ENCODE peak calls at places on chromosomes 13 and 19, in eight cellular contexts. E is PC-3, L is GM23248, Q is OCI-LY7, S is neural progenitor cell, J is HCT116, I is SK-N-SH, F is MM.1S. V is an unnamed sample.

GRCh38 chr19:46998445-46999142 is 21.0 kb upstream of the NPAS1 start:
- DNase-seq in I (no peak), Q (no peak), J (no peak), F (no peak), S (no peak), L (no peak), E (no peak), V (no peak)

GRCh38 chr19:38869836-38870607 is 8.1 kb downstream of the RINL start:
- DNase-seq in Q (peak), J (no peak), S (peak), I (peak), F (peak), L (peak), E (no peak), V (peak)

GRCh38 chr19:30877591-30878230 is 471.5 kb downstream of the TSHZ3 start:
- DNase-seq in S (no peak), J (no peak), F (no peak), I (no peak), E (no peak), Q (no peak), L (no peak), V (no peak)

GRCh38 chr13:50891206-50891605 is 18.4 kb upstream of the RNASEH2B start:
- DNase-seq in S (no peak), E (no peak), I (no peak), F (peak), L (no peak), Q (peak), J (no peak), V (no peak)

GRCh38 chr19:55117063-55117635 is 288 bp downstream of the PPP1R12C start:
- DNase-seq in S (no peak), Q (peak), E (no peak), I (no peak), L (peak), J (no peak), F (no peak), V (no peak)

GRCh38 chr19:3423183-3423829 is 56.9 kb downstream of the NFIC start:
- DNase-seq in Q (no peak), S (no peak), E (no peak), F (no peak), I (peak), J (no peak), L (peak), V (no peak)

GRCh38 chr13:51584731-51585191 is 499 bp downstream of the WDFY2 start:
- DNase-seq in E (peak), S (peak), F (peak), I (peak), Q (peak), J (peak), L (peak), V (peak)

GRCh38 chr13:94335786-94336357 is 143.6 kb downstream of the DCT start:
- DNase-seq in E (peak), I (no peak), J (no peak), L (no peak), Q (no peak), S (no peak), F (no peak), V (no peak)

GRCh38 chr13:36789061-36789460 is 30.0 kb upstream of the RFXAP start:
- DNase-seq in I (no peak), Q (no peak), S (no peak), E (peak), L (peak), J (no peak), F (no peak), V (no peak)

GRCh38 chr13:50387124-50387581 is 371.9 kb downstream of the KCNRG start:
- DNase-seq in I (peak), J (no peak), L (peak), E (peak), F (peak), S (peak), Q (peak), V (peak)

GRCh38 chr13:46686171-46686570 is 110.8 kb downstream of the ESD start:
- DNase-seq in S (no peak), E (peak), J (no peak), F (no peak), L (no peak), Q (no peak), I (no peak), V (no peak)

GRCh38 chr13:101811440-101811839 is 359.0 kb downstream of the ITGBL1 start:
- DNase-seq in Q (no peak), L (no peak), I (peak), S (no peak), F (no peak), E (no peak), J (no peak), V (no peak)

GRCh38 chr13:96422002-96422401 is 332.1 kb downstream of the HS6ST3 start:
- DNase-seq in I (no peak), S (no peak), Q (no peak), E (no peak), J (no peak), F (no peak), L (no peak), V (no peak)

GRCh38 chr19:57709616-57710015 is 612 bp upstream of the ZNF154 start:
- DNase-seq in S (peak), L (no peak), I (no peak), Q (no peak), J (no peak), F (no peak), E (no peak), V (no peak)

GRCh38 chr19:57165846-57166245 is 1.4 kb downstream of the DUXA start:
- DNase-seq in I (no peak), Q (no peak), F (no peak), S (no peak), J (no peak), E (peak), L (peak), V (no peak)

GRCh38 chr19:13693933-13694332 is 70.4 kb upstream of the MRI1 start:
- DNase-seq in F (no peak), Q (no peak), I (no peak), L (no peak), E (no peak), J (no peak), S (peak), V (no peak)

GRCh38 chr13:97000295-97000925 is 6.1 kb upstream of the OXGR1 start:
- DNase-seq in S (no peak), Q (no peak), L (peak), I (no peak), E (no peak), F (no peak), J (no peak), V (no peak)

GRCh38 chr19:38360351-38360750 is 14.0 kb upstream of the PSMD8 start:
- DNase-seq in J (no peak), Q (peak), S (no peak), E (no peak), F (no peak), I (no peak), L (no peak), V (no peak)

GRCh38 chr13:45782327-45783045 is 69.1 kb downstream of the SIAH3 start:
- DNase-seq in Q (no peak), E (no peak), L (no peak), J (no peak), I (no peak), S (no peak), F (no peak), V (no peak)

GRCh38 chr19:34964598-34964997 is 569 bp upstream of the ZNF792 start:
- DNase-seq in L (no peak), E (no peak), J (no peak), I (no peak), Q (no peak), F (no peak), S (no peak), V (no peak)

GRCh38 chr19:34963531-34964406 is at the start of gene ZNF792:
- DNase-seq in I (peak), Q (peak), E (peak), S (peak), F (peak), J (peak), L (peak), V (peak)

GRCh38 chr19:34962281-34962944 is 1.6 kb downstream of the ZNF792 start:
- DNase-seq in F (no peak), I (peak), Q (peak), J (no peak), S (no peak), E (peak), L (no peak), V (no peak)

GRCh38 chr19:34961775-34962174 is 2.3 kb downstream of the ZNF792 start:
- DNase-seq in S (no peak), Q (no peak), E (no peak), L (no peak), J (no peak), I (no peak), F (no peak), V (no peak)

DNA sequence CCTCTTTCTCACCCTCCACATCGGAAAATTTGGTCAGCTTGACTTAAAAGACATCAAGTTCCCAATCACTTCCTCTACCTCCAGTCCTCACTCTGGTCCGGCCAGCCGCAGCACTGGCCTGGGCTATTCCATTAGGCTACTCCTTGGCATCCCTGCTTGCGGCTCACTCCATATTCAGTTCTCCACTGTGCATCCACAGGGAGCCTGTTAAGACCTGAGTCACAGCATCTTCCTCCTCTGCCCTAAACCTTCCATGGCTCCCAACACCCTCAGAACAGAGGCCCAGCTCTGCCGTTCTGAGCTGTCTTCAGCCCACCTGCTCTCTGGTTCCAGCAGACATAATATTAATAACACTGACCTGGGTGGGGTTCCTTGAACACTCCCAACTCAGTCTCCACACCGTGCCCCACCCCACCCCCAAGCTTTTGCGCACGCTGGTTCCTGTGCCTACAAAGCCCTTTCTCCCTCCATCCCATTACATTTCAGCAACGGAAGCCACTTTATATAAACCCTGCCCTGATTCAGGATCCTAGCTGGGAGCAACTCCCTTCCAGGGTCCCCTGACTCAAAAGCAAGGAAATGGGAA is 991 bp downstream of the ZNF792 start:
- DNase-seq in L (peak), I (peak), E (peak), Q (no peak), J (no peak), F (no peak), S (no peak), V (no peak)
- TF ChIP-seq EZH2phosphoT487 in L (no peak), I (no peak), E (no peak), Q (no peak), J (no peak), F (no peak), S (no peak), V (no peak)

DNA sequence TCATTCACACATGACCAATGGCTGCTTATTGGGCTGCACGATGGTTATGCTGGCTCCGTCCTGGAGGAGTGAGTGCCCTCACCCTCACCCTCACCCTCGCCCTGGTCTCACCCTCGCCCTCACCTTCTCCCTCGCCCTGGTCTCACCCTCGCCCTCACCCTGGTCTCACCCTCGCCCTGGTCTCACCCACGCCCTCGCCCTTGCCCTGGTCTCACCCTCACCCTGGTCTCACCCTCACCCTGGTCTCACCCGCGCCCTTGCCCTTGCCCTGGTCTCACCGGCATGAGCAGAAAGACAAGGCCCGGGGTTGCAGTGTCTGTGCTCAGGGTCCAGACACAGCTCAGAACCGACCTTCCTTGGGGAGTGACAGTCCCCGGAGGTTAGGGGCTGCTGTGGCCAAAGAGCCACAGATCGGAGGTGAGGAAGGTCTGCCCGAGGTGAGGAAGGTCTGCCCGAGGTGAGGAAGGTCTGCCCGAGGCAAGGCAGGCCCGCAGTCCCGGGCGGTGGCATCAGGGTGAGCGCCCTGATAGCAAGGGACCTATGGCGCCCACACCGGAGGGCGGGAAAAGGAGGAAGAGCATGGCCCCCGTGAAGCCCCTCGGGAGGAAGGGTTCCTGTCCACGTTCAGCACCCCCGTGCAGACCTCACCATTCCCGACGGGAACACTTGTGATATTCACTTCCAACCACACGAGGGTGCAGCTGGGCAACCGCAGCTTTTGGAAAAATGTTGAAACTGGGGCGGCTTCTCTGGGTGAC is 65.6 kb downstream of the MCF2L start:
- DNase-seq in I (peak), Q (no peak), J (no peak), L (peak), E (peak), S (peak), F (no peak), V (peak)
- TF ChIP-seq EZH2phosphoT487 in I (no peak), Q (no peak), J (no peak), L (no peak), E (no peak), S (no peak), F (no peak), V (no peak)

GRCh38 chr13:103568314-103568713 is 502.1 kb upstream of the SLC10A2 start:
- DNase-seq in S (no peak), L (no peak), I (no peak), Q (no peak), J (no peak), F (peak), E (no peak), V (no peak)

DNA sequence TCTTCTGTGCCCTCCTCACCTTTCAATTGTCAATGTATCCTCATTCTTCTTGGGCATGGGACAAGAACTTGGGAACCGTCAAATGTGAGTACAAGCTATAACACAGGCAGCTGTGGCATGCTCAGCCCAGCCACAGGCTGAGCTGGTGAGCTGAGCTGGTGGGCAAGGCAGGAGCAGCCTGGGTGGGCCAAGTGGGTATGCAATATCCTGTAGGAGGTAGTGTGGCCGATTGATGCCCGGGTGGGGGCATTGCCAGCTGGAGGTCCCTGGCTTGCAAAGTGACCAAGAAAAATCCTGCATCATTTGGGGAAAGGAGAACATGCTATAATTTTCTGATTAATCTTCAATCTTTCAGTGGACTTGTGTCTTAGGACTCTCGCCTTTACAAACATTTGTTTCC is 507.2 kb upstream of the SLC10A2 start:
- DNase-seq in S (no peak), E (no peak), J (no peak), L (no peak), Q (no peak), I (no peak), F (no peak), V (no peak)
- TF ChIP-seq EZH2phosphoT487 in S (no peak), E (no peak), J (no peak), L (no peak), Q (no peak), I (no peak), F (no peak), V (no peak)

DNA sequence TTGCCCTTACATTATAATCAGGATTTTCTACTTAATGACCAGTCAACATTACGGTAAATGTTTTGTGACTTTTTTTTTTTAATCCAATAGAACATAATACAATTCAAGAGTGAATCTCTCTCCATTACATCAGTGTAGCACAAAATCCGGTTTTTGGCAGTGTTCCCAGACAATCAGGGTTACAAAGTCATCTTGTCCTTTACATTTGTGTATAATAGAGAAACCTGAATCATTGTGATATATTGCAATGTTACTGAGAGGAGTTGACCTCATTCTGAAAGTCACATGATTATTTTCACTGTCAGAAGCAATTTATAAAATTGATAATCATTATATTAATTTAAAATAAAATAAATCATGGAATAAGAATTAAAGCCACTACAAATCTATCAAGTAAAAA is 1346.0 kb upstream of the SPRY2 start:
- DNase-seq in E (no peak), Q (no peak), J (no peak), L (no peak), F (no peak), S (no peak), I (peak), V (no peak)
- TF ChIP-seq EZH2phosphoT487 in E (no peak), Q (no peak), J (no peak), L (no peak), F (no peak), S (no peak), I (no peak), V (no peak)

DNA sequence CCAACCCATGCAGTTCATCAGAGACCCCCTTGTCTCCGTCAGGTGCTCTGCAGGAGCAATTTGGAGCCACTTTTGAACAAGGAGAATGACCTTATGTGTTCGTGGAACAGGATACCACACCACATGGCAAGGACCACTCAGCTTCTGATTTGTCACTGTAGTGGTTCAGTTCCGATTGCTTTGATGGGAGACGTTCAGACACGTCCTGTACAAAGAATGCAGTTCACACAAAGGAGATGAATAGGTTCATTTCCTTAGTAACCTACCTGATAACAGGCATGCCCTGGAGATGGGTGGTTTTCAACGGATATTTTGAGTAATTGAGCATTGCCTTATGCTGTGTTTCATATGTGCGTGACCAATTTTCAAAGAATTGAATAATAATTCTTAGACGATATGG is 17.2 kb downstream of the FGF9 start:
- DNase-seq in F (no peak), J (no peak), E (no peak), L (no peak), I (no peak), Q (no peak), S (no peak), V (no peak)
- TF ChIP-seq EZH2phosphoT487 in F (no peak), J (no peak), E (no peak), L (no peak), I (no peak), Q (no peak), S (no peak), V (no peak)

GRCh38 chr19:52114691-52115090 is 19.1 kb upstream of the ZNF841 start:
- DNase-seq in L (no peak), I (no peak), J (no peak), E (no peak), Q (no peak), S (no peak), F (no peak), V (no peak)

GRCh38 chr19:52112624-52113023 is 17.1 kb upstream of the ZNF841 start:
- DNase-seq in E (no peak), I (no peak), F (no peak), S (no peak), Q (no peak), J (no peak), L (no peak), V (no peak)

GRCh38 chr19:52110780-52111179 is 15.2 kb upstream of the ZNF841 start:
- DNase-seq in J (no peak), Q (no peak), E (no peak), L (no peak), I (no peak), S (no peak), F (no peak), V (no peak)

GRCh38 chr19:52120286-52120685 is 19.5 kb downstream of the ZNF616 start:
- DNase-seq in I (no peak), Q (no peak), L (no peak), F (no peak), S (no peak), J (no peak), E (no peak), V (no peak)

GRCh38 chr19:52115526-52116053 is 20.0 kb upstream of the ZNF841 start:
- DNase-seq in F (no peak), L (no peak), Q (no peak), J (no peak), E (no peak), I (no peak), S (no peak), V (no peak)
- TF ChIP-seq EZH2phosphoT487 in F (no peak), L (no peak), Q (no peak), J (no peak), E (no peak), I (no peak), S (no peak), V (no peak)